ENCODE peak calls at places on chromosome 18, in four cellular contexts. F is effector memory CD4-positive, alpha-beta T cell; T is mucosa of gallbladder; N is stimulated activated CD4-positive, alpha-beta T cell treated with anti-CD3 and anti-CD28 coated beads, Interleukin-2, amount 100 ng/mL, for 24 hours. E is an unnamed sample.

GRCh38 chr18:77209587-77209986 is 40.1 kb upstream of the GALR1 start:
- DNase-seq in T (no peak), F (no peak), N (no peak), E (no peak)

GRCh38 chr18:4454548-4455112 is 477 bp downstream of the DLGAP1 start:
- DNase-seq in T (no peak), F (no peak), N (no peak), E (no peak)

GRCh38 chr18:26405190-26405781 is 143.1 kb downstream of the KCTD1 start:
- DNase-seq in F (no peak), T (no peak), N (no peak), E (peak)

GRCh38 chr18:76827205-76827885 is 5.0 kb downstream of the ZNF236 start:
- DNase-seq in T (no peak), F (no peak), N (no peak), E (no peak)

GRCh38 chr18:69326094-69326493 is 74.6 kb upstream of the DOK6 start:
- DNase-seq in N (no peak), T (no peak), F (no peak), E (no peak)

GRCh38 chr18:5885337-5885736 is 10.0 kb downstream of the TMEM200C start:
- DNase-seq in F (no peak), T (no peak), N (no peak), E (no peak)

GRCh38 chr18:23963443-23964185 is 50.9 kb upstream of the TTC39C start:
- DNase-seq in F (no peak), T (no peak), N (no peak), E (no peak)

GRCh38 chr18:52435301-52435700 is 95.3 kb downstream of the DCC start:
- DNase-seq in T (no peak), N (no peak), F (no peak), E (no peak)

GRCh38 chr18:51017140-51017874 is 12.7 kb upstream of the SMAD4 start:
- DNase-seq in F (no peak), T (no peak), N (no peak), E (no peak)

GRCh38 chr18:8288447-8289213 is 320.6 kb upstream of the RAB12 start:
- DNase-seq in N (no peak), T (no peak), F (no peak), E (peak)

GRCh38 chr18:21345851-21346250 is 103.8 kb downstream of the GREB1L start:
- DNase-seq in T (no peak), N (no peak), F (no peak), E (no peak)

GRCh38 chr18:55819448-55819847 is 231.5 kb upstream of the TCF4 start:
- DNase-seq in T (no peak), N (no peak), F (no peak), E (no peak)

GRCh38 chr18:58064406-58064998 is 20.5 kb downstream of the NEDD4L start:
- DNase-seq in F (no peak), N (no peak), T (no peak), E (no peak)

GRCh38 chr18:36593001-36593400 is 235.8 kb downstream of the TPGS2 start:
- DNase-seq in F (no peak), N (no peak), T (no peak), E (no peak)

GRCh38 chr18:55523001-55523400 is 65.0 kb downstream of the TCF4 start:
- DNase-seq in T (no peak), F (no peak), N (no peak), E (no peak)

GRCh38 chr18:45253973-45254372 is 361.3 kb upstream of the SLC14A2 start:
- DNase-seq in T (no peak), F (no peak), N (no peak), E (no peak)

E was measured in adrenal gland.